ENCODE peak calls at places on chromosomes 4 and X, in five cellular contexts. N, P, L, C and F are unnamed samples.

GRCh38 chr4:71235321-71236206 is 103.3 kb upstream of the SLC4A4 start:
- DNase-seq in N (peak), P (no peak), L (no peak), C (no peak), F (no peak)

GRCh38 chr4:183369073-183369472 is 46.8 kb upstream of the CLDN24 start:
- DNase-seq in N (no peak), P (no peak), L (no peak), C (no peak), F (no peak)

GRCh38 chr4:40881096-40881495 is 131.3 kb downstream of the NSUN7 start:
- DNase-seq in N (no peak), P (no peak), L (no peak), C (no peak), F (no peak)

GRCh38 chrX:107506596-107507031 is 57.2 kb downstream of the FRMPD3 start:
- DNase-seq in N (no peak), P (no peak), L (no peak), C (no peak), F (no peak)

GRCh38 chrX:356385-357034 is 30.2 kb downstream of the PPP2R3B start:
- DNase-seq in N (no peak), P (no peak), L (peak), C (no peak), F (no peak)

GRCh38 chr4:111064342-111064993 is 441.6 kb upstream of the PITX2 start:
- DNase-seq in N (no peak), P (no peak), L (peak), C (peak), F (no peak)

GRCh38 chr4:152586668-152587067 is 50.8 kb upstream of the FBXW7 start:
- DNase-seq in N (no peak), P (no peak), L (no peak), C (no peak), F (no peak)

GRCh38 chrX:140664939-140665338 is 44.6 kb upstream of the LINC00632 start:
- DNase-seq in N (peak), P (no peak), L (peak), C (no peak), F (no peak)

GRCh38 chr4:48403779-48404178 is 62.5 kb downstream of the SLAIN2 start:
- DNase-seq in N (no peak), P (no peak), L (no peak), C (no peak), F (no peak)

GRCh38 chr4:106864231-106864630 is 171.9 kb downstream of the DKK2 start:
- DNase-seq in N (peak), P (no peak), L (peak), C (no peak), F (no peak)